ENCODE peak calls at places on chromosome 14, in nine cellular contexts. Z is NB4, W is spleen, L is A549, O is body of pancreas, M is ovary, C is uterus, H is lower leg skin, E is tibial nerve. K is an unnamed sample.

GRCh38 chr14:54976316-54976715 is 50.6 kb downstream of the WDHD1 start:
- DNase-seq in E (no peak), W (no peak), L (no peak), Z (peak), O (no peak), C (no peak), M (no peak), H (no peak), K (peak)

GRCh38 chr14:51682411-51682810 is 30.7 kb downstream of the FRMD6 start:
- DNase-seq in O (no peak), Z (no peak), L (no peak), W (no peak), H (no peak), M (no peak), E (no peak), C (no peak), K (no peak)

GRCh38 chr14:76891436-76891835 is 65.2 kb downstream of the LRRC74A start:
- DNase-seq in E (no peak), W (no peak), C (no peak), M (no peak), L (no peak), Z (no peak), O (no peak), H (no peak), K (no peak)

GRCh38 chr14:20434701-20435453 is 1.1 kb downstream of the KLHL33 start:
- DNase-seq in W (no peak), H (no peak), O (peak), L (no peak), E (peak), Z (no peak), C (peak), M (peak), K (no peak)

GRCh38 chr14:59277659-59278058 is 89.2 kb downstream of the DAAM1 start:
- DNase-seq in E (no peak), C (no peak), O (no peak), L (no peak), W (no peak), M (no peak), Z (no peak), H (no peak), K (no peak)

GRCh38 chr14:59004012-59004411 is 184.5 kb upstream of the DAAM1 start:
- DNase-seq in E (no peak), M (no peak), O (no peak), W (no peak), C (no peak), L (no peak), H (no peak), Z (no peak), K (no peak)

GRCh38 chr14:68669644-68670343 is 123.1 kb downstream of the ZFP36L1 start:
- DNase-seq in M (peak), W (no peak), Z (no peak), E (no peak), H (no peak), C (peak), O (peak), L (no peak), K (no peak)

GRCh38 chr14:37047226-37047625 is 125.2 kb downstream of the SLC25A21 start:
- DNase-seq in Z (no peak), E (no peak), L (no peak), C (no peak), M (no peak), W (no peak), H (no peak), O (no peak), K (no peak)

GRCh38 chr14:72736791-72737559 is 156.9 kb downstream of the DPF3 start:
- DNase-seq in M (no peak), L (no peak), C (no peak), H (no peak), W (no peak), O (no peak), Z (no peak), E (no peak), K (no peak)

GRCh38 chr14:63277784-63278183 is 41.0 kb downstream of the GPHB5 start:
- DNase-seq in E (no peak), O (no peak), W (no peak), M (no peak), L (no peak), Z (no peak), C (no peak), H (no peak), K (no peak)

GRCh38 chr14:28468191-28469151 is 298.1 kb upstream of the FOXG1 start:
- DNase-seq in E (no peak), O (no peak), W (no peak), H (no peak), M (no peak), C (no peak), L (no peak), Z (no peak), K (no peak)

GRCh38 chr14:32077081-32078029 is at the start of gene ARHGAP5:
- DNase-seq in E (peak), W (peak), L (no peak), Z (peak), H (no peak), C (peak), O (peak), M (peak), K (peak)

GRCh38 chr14:92747701-92748258 is 647 bp downstream of the LGMN start:
- DNase-seq in W (no peak), H (no peak), O (no peak), L (no peak), C (no peak), Z (no peak), M (no peak), E (no peak), K (no peak)

GRCh38 chr14:39315859-39316444 is 82.2 kb downstream of the MIA2 start:
- DNase-seq in M (no peak), L (no peak), E (no peak), C (no peak), O (no peak), W (no peak), H (no peak), Z (no peak), K (no peak)

GRCh38 chr14:95774265-95775160 is 60.6 kb upstream of the TCL1A start:
- DNase-seq in E (peak), W (no peak), L (peak), C (peak), O (peak), H (peak), Z (peak), M (peak), K (peak)

GRCh38 chr14:62066304-62066703 is 304.1 kb downstream of the SNAPC1 start:
- DNase-seq in M (no peak), C (no peak), O (no peak), H (no peak), Z (no peak), E (no peak), W (no peak), L (no peak), K (no peak)

GRCh38 chr14:51607677-51608076 is 44.0 kb upstream of the FRMD6 start:
- DNase-seq in Z (no peak), H (no peak), M (no peak), L (no peak), E (no peak), W (no peak), O (no peak), C (no peak), K (no peak)

GRCh38 chr14:58703149-58703509 is 65.4 kb downstream of the DACT1 start:
- DNase-seq in O (no peak), W (no peak), H (no peak), E (no peak), Z (no peak), C (no peak), L (no peak), M (no peak), K (no peak)

GRCh38 chr14:94499673-94500072 is 9.6 kb downstream of the SERPINA12 start:
- DNase-seq in C (no peak), E (no peak), H (no peak), O (no peak), M (no peak), L (no peak), W (no peak), Z (no peak), K (no peak)

GRCh38 chr14:29650554-29651269 is 276.9 kb downstream of the PRKD1 start:
- DNase-seq in M (no peak), Z (no peak), O (peak), H (no peak), L (no peak), E (no peak), C (no peak), W (no peak), K (no peak)

GRCh38 chr14:33686218-33686617 is 264.7 kb downstream of the EGLN3 start:
- DNase-seq in C (no peak), H (no peak), M (no peak), L (no peak), W (no peak), O (no peak), E (no peak), Z (no peak), K (no peak)

GRCh38 chr14:77580964-77581505 is 35.4 kb downstream of the SPTLC2 start:
- DNase-seq in E (no peak), H (no peak), W (no peak), C (no peak), M (no peak), L (no peak), Z (no peak), O (no peak), K (no peak)

GRCh38 chr14:75825147-75825592 is 156.6 kb downstream of the TGFB3 start:
- DNase-seq in H (no peak), W (no peak), L (no peak), O (no peak), Z (no peak), C (no peak), E (no peak), M (peak), K (no peak)

GRCh38 chr14:36701144-36701543 is 39.5 kb downstream of the PAX9 start:
- DNase-seq in E (no peak), O (no peak), L (no peak), W (no peak), Z (no peak), M (no peak), C (no peak), H (no peak), K (no peak)

GRCh38 chr14:68692916-68693771 is 99.7 kb downstream of the ZFP36L1 start:
- DNase-seq in C (peak), H (no peak), M (no peak), O (no peak), Z (no peak), W (no peak), E (no peak), L (no peak), K (no peak)

GRCh38 chr14:31229638-31230229 is 22.1 kb upstream of the HECTD1 start:
- DNase-seq in L (peak), O (peak), M (peak), Z (peak), W (no peak), E (peak), C (peak), H (peak), K (peak)

GRCh38 chr14:32166029-32166428 is 35.8 kb upstream of the RNU6-7 start:
- DNase-seq in Z (no peak), E (no peak), C (no peak), O (no peak), W (no peak), M (no peak), L (no peak), H (no peak), K (no peak)

GRCh38 chr14:77372304-77372841 is 4.5 kb downstream of the TMED8 start:
- DNase-seq in Z (no peak), C (no peak), H (no peak), M (no peak), O (no peak), E (no peak), W (no peak), L (no peak), K (no peak)

GRCh38 chr14:30521899-30522736 is 36.8 kb upstream of the G2E3 start:
- DNase-seq in E (no peak), C (no peak), W (no peak), M (no peak), O (no peak), Z (peak), H (no peak), L (peak), K (no peak)

GRCh38 chr14:68787235-68787727 is 5.6 kb downstream of the ZFP36L1 start:
- DNase-seq in Z (no peak), H (no peak), E (no peak), L (no peak), M (peak), C (peak), W (peak), O (peak), K (no peak)

GRCh38 chr14:61247935-61248334 is 33.2 kb downstream of the TMEM30B start:
- DNase-seq in L (no peak), Z (no peak), E (no peak), W (no peak), C (no peak), O (no peak), M (no peak), H (no peak), K (no peak)

GRCh38 chr14:69281450-69282169 is 21.7 kb downstream of the GALNT16 start:
- DNase-seq in O (no peak), Z (no peak), C (no peak), H (no peak), M (no peak), L (no peak), W (no peak), E (no peak), K (no peak)

GRCh38 chr14:98112211-98112780 is 1159.7 kb downstream of the BCL11B start:
- DNase-seq in W (no peak), E (no peak), L (no peak), O (no peak), H (no peak), C (no peak), Z (peak), M (no peak), K (no peak)

GRCh38 chr14:49774111-49774510 is 6.2 kb downstream of the KLHDC2 start:
- DNase-seq in M (no peak), O (no peak), W (no peak), L (no peak), Z (no peak), E (no peak), C (no peak), H (no peak), K (no peak)

DNA sequence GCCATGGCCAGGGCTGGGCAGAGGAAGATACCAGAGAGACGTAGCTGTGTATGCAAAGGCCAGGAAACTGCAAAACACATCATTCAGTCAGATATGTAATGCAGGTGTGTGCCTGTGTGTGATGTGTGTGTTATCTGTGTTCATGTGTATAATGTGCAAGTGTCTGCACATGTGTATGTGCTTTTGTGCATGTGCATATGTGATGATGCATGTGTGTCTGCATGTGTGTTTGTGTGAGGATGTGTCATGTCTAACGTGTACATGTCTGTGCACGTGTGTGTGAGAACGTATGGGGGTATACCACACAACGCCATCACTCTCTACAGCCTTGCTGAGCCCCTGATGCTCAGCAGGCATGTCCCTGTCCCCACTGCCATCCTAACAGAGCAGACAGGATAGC is 9.7 kb downstream of the DIO3 start:
- DNase-seq in H (no peak), O (no peak), E (no peak), C (no peak), M (no peak), L (no peak), W (peak), Z (no peak), K (no peak)
- TF ChIP-seq POLR2A in H (no peak), O (no peak), E (no peak), C (no peak), M (no peak), L (no peak), W (no peak), Z (no peak), K (no peak)

DNA sequence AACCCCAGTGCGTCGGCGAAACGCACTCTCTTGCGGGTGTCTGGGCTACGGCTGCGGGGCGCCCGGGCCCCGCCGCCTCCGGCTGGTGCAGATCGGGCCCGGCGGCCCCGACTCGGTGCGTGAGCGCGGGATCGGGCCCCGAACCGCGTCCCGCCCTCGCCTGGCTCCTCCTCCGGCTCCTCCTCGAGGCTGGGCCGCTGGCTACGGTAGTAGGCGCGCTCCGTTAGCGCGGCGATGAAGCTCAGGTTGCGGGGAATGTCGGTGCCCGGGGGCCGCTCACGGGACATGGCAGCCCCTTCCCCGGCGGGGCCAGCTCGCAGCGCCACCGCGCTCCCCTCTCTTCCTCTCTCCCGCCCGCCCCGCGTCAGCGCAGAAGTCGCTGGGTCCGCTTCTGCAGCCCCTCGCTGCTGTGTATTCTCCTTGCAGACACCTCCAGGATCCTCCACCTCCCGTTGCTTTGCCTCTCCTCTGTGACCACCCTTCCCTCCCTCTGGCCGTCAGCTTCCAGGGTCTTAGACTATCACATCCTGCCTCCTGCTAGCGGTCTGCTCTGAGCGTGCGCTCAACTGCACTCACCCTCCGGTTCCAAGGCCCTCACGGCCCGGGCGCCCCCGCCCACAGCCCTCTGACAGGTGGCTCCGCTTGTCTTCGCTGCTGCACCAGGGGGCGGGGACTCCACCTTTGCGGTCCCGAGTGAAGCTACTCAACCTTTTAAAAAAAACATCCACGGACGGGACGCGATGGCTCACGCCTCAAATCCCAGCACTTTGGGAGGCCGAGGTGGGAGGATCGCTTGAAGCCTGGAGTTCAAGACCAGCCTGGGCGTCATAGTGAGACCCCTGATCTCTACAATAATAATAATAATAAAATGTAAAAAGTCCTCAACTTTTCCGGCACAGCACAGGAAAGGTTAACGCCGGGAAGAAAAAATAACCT is at the start of gene PPP1R3E:
- DNase-seq in E (peak), M (peak), W (peak), Z (peak), C (peak), O (peak), H (peak), L (peak), K (peak)
- TF ChIP-seq POLR2A in E (no peak), M (no peak), W (no peak), Z (peak), C (no peak), O (peak), H (no peak), L (no peak), K (peak)

DNA sequence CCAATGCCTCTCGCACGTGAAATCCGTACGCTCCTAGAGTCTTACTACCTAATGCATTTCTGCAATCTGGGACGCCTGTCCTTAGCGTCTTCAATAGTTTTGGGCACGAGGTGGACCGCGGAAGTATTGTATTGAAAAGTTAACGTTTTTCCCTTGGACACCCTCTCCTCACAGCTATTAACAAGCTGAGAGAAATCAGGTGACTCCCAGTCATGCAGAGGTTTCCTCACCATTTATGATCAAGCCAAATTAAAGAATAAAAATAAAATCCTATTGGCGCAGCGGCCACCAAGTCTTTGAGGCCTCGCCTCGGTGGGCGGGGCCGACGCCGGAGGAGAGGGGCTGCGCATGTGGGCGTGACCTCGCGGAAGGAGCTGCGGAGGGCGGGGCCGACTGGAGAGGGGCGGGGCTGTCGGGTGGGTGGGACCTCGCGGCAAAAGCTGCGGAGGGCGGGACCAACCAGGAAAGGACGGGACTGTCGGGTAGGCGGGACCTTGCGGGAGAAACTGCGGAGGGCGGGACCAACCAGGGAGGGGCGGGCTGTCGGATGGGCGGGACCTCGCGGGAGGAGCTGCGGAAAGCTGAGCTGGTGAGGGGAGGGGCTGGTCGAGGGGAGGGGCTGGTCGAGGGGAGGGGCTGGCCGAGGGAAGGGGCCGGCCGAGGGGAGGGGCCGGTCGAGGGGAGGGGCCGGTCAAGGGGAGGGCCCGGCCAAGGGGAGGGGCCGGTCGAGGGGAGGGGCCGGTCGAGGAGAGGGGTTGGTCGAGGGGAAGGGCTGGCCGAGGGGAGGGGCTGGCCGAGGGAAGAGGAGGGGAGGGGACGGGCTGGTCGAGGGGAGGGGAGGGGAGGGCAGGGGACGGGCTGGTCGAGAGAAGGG is 1.1 kb upstream of the PPP2R5C start:
- DNase-seq in H (peak), O (peak), M (peak), L (peak), W (peak), E (peak), C (peak), Z (peak), K (peak)
- TF ChIP-seq POLR2A in H (no peak), O (peak), M (no peak), L (no peak), W (no peak), E (peak), C (no peak), Z (no peak), K (no peak)

DNA sequence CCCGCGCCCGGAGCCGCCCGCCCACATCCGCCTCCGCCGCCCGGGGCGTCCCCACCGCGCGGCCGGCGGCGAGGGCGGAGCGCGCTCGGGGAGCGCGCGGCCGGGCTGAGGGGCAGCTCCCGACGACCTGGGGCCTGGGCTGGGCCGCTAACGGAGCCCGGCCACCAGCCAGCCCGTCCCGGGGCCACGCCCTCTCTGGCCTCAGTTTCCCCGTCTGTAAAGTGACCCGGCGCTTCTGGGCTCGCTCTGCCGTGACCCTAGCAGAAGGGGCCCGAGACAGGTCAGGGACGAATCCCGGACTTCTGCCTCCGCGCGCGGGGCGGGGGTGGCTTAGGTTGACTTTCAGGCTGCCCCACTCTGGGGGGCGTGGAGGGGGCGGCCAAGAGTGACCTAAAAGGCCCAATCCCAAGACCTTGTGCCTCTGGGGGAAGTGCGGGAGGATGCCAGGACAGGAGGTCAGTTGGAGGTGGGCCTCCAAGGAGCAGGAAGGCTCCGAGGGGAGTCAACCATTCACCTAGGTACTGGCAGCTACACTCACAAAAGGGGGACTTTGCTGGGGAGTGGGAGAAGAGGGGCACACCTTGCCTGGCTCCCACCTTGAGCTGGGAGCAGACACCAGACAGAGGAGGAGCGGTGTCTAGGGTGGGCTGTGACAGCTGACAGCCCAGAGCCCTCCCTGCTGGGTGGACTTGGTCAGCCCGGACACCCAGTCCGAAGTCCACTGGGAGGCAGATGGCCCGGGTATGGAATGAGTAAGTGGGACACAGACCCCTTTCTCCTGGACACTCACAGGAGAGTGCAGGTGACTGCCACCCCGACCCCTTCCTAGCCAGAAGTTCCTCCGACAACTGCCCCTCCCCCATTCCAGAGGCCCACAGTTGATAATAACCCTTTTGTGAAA is 483 bp upstream of the AKT1 start:
- DNase-seq in M (peak), C (no peak), Z (peak), L (peak), E (peak), H (no peak), W (peak), O (peak), K (peak)
- TF ChIP-seq POLR2A in M (peak), C (peak), Z (peak), L (peak), E (peak), H (no peak), W (no peak), O (peak), K (peak)

K was measured in H54.